ENCODE peak calls at places on chromosomes 12 and 14, in five cellular contexts. One of them, this sample, is unnamed.

GRCh38 chr14:68349900-68350323 is 443.0 kb downstream of the ZFP36L1 start:
- DNase-seq in AG09309: no peak
- DNase-seq in AG04449: peak
- DNase-seq in CD4-positive, alpha-beta memory T cell: no peak
- DNase-seq in psoas muscle: no peak
- DNase-seq in this sample: no peak

GRCh38 chr14:90924618-90925345 is 108.6 kb upstream of the TTC7B start:
- DNase-seq in CD4-positive, alpha-beta memory T cell: no peak
- DNase-seq in psoas muscle: no peak
- DNase-seq in AG04449: no peak
- DNase-seq in AG09309: peak
- DNase-seq in this sample: no peak

GRCh38 chr12:53174881-53175491 is 5.5 kb upstream of the ZNF740 start:
- DNase-seq in AG09309: no peak
- DNase-seq in psoas muscle: no peak
- DNase-seq in AG04449: no peak
- DNase-seq in CD4-positive, alpha-beta memory T cell: no peak
- DNase-seq in this sample: no peak

GRCh38 chr14:99415496-99416281 is 65.0 kb downstream of the SETD3 start:
- DNase-seq in psoas muscle: no peak
- DNase-seq in AG04449: peak
- DNase-seq in AG09309: peak
- DNase-seq in CD4-positive, alpha-beta memory T cell: peak
- DNase-seq in this sample: no peak

GRCh38 chr12:75414671-75415070 is 23.8 kb downstream of the GLIPR1L2 start:
- DNase-seq in AG09309: peak
- DNase-seq in CD4-positive, alpha-beta memory T cell: no peak
- DNase-seq in psoas muscle: no peak
- DNase-seq in AG04449: no peak
- DNase-seq in this sample: no peak

GRCh38 chr14:52025310-52025709 is 36.0 kb downstream of the RTRAF start:
- DNase-seq in AG09309: peak
- DNase-seq in AG04449: peak
- DNase-seq in psoas muscle: no peak
- DNase-seq in CD4-positive, alpha-beta memory T cell: no peak
- DNase-seq in this sample: no peak

GRCh38 chr12:678747-679712 is 15.8 kb upstream of the NINJ2 start:
- DNase-seq in AG09309: no peak
- DNase-seq in CD4-positive, alpha-beta memory T cell: no peak
- DNase-seq in psoas muscle: no peak
- DNase-seq in AG04449: no peak
- DNase-seq in this sample: no peak

GRCh38 chr14:76348898-76349297 is 27.0 kb upstream of the ESRRB start:
- DNase-seq in AG09309: peak
- DNase-seq in CD4-positive, alpha-beta memory T cell: no peak
- DNase-seq in AG04449: peak
- DNase-seq in psoas muscle: peak
- DNase-seq in this sample: no peak

GRCh38 chr14:20667957-20668356 is 16.4 kb upstream of the RNASE4 start:
- DNase-seq in CD4-positive, alpha-beta memory T cell: no peak
- DNase-seq in AG09309: no peak
- DNase-seq in psoas muscle: no peak
- DNase-seq in AG04449: no peak
- DNase-seq in this sample: no peak

GRCh38 chr14:28635387-28635786 is 131.2 kb upstream of the FOXG1 start:
- DNase-seq in AG04449: peak
- DNase-seq in AG09309: no peak
- DNase-seq in CD4-positive, alpha-beta memory T cell: no peak
- DNase-seq in psoas muscle: no peak
- DNase-seq in this sample: no peak

GRCh38 chr12:64412458-64412857 is 8.3 kb downstream of the XPOT start:
- DNase-seq in psoas muscle: no peak
- DNase-seq in CD4-positive, alpha-beta memory T cell: no peak
- DNase-seq in AG09309: peak
- DNase-seq in AG04449: no peak
- DNase-seq in this sample: no peak

GRCh38 chr14:61607570-61608244 is 87.6 kb upstream of the HIF1A start:
- DNase-seq in CD4-positive, alpha-beta memory T cell: no peak
- DNase-seq in AG04449: no peak
- DNase-seq in psoas muscle: no peak
- DNase-seq in AG09309: no peak
- DNase-seq in this sample: no peak

GRCh38 chr12:123533672-123534643 is at the start of gene RILPL1:
- DNase-seq in AG04449: no peak
- DNase-seq in AG09309: no peak
- DNase-seq in CD4-positive, alpha-beta memory T cell: peak
- DNase-seq in psoas muscle: peak
- DNase-seq in this sample: peak

GRCh38 chr14:66254066-66254465 is 232.1 kb upstream of the CCDC196 start:
- DNase-seq in psoas muscle: no peak
- DNase-seq in AG04449: no peak
- DNase-seq in CD4-positive, alpha-beta memory T cell: no peak
- DNase-seq in AG09309: no peak
- DNase-seq in this sample: no peak

GRCh38 chr12:90618606-90619005 is 336.4 kb downstream of the CCER1 start:
- DNase-seq in AG09309: peak
- DNase-seq in psoas muscle: no peak
- DNase-seq in CD4-positive, alpha-beta memory T cell: no peak
- DNase-seq in AG04449: no peak
- DNase-seq in this sample: no peak

GRCh38 chr12:49342914-49343731 is 3.6 kb upstream of the DNAJC22 start:
- DNase-seq in psoas muscle: no peak
- DNase-seq in AG04449: no peak
- DNase-seq in AG09309: no peak
- DNase-seq in CD4-positive, alpha-beta memory T cell: no peak
- DNase-seq in this sample: peak

GRCh38 chr14:64960762-64961276 is 11.3 kb downstream of the RAB15 start:
- DNase-seq in psoas muscle: peak
- DNase-seq in AG04449: no peak
- DNase-seq in AG09309: no peak
- DNase-seq in CD4-positive, alpha-beta memory T cell: no peak
- DNase-seq in this sample: no peak

GRCh38 chr12:70609203-70609602 is 28.0 kb downstream of the PTPRB start:
- DNase-seq in psoas muscle: no peak
- DNase-seq in AG09309: no peak
- DNase-seq in AG04449: no peak
- DNase-seq in CD4-positive, alpha-beta memory T cell: no peak
- DNase-seq in this sample: peak

GRCh38 chr12:44314007-44314500 is 478.2 kb downstream of the TMEM117 start:
- DNase-seq in CD4-positive, alpha-beta memory T cell: no peak
- DNase-seq in psoas muscle: no peak
- DNase-seq in AG09309: no peak
- DNase-seq in AG04449: no peak
- DNase-seq in this sample: no peak

GRCh38 chr12:53060064-53060720 is 10.3 kb downstream of the TNS2 start:
- DNase-seq in AG09309: no peak
- DNase-seq in CD4-positive, alpha-beta memory T cell: no peak
- DNase-seq in AG04449: no peak
- DNase-seq in psoas muscle: no peak
- DNase-seq in this sample: peak

GRCh38 chr12:50224026-50224692 is 57.0 kb upstream of the CERS5 start:
- DNase-seq in AG09309: no peak
- DNase-seq in CD4-positive, alpha-beta memory T cell: no peak
- DNase-seq in AG04449: no peak
- DNase-seq in psoas muscle: no peak
- DNase-seq in this sample: no peak

GRCh38 chr12:116880213-116880816 is 926 bp downstream of the HRK start:
- DNase-seq in AG09309: no peak
- DNase-seq in AG04449: no peak
- DNase-seq in CD4-positive, alpha-beta memory T cell: no peak
- DNase-seq in psoas muscle: no peak
- DNase-seq in this sample: no peak
- H3K4me3 ChIP-seq in AG09309: no peak
- H3K4me3 ChIP-seq in AG04449: no peak
- H3K4me3 ChIP-seq in CD4-positive, alpha-beta memory T cell: no peak
- H3K4me3 ChIP-seq in psoas muscle: peak
- H3K4me3 ChIP-seq in this sample: no peak

GRCh38 chr12:132429932-132430643 is 59.9 kb upstream of the FBRSL1 start:
- DNase-seq in psoas muscle: no peak
- DNase-seq in AG04449: no peak
- DNase-seq in AG09309: no peak
- DNase-seq in CD4-positive, alpha-beta memory T cell: peak
- DNase-seq in this sample: no peak
- H3K4me3 ChIP-seq in psoas muscle: no peak
- H3K4me3 ChIP-seq in AG04449: no peak
- H3K4me3 ChIP-seq in AG09309: no peak
- H3K4me3 ChIP-seq in CD4-positive, alpha-beta memory T cell: peak
- H3K4me3 ChIP-seq in this sample: no peak

GRCh38 chr12:4034926-4035325 is 161.7 kb upstream of the PARP11 start:
- DNase-seq in AG09309: no peak
- DNase-seq in psoas muscle: no peak
- DNase-seq in AG04449: no peak
- DNase-seq in CD4-positive, alpha-beta memory T cell: no peak
- DNase-seq in this sample: no peak

GRCh38 chr12:4027412-4027811 is 154.2 kb upstream of the PARP11 start:
- DNase-seq in AG09309: no peak
- DNase-seq in CD4-positive, alpha-beta memory T cell: peak
- DNase-seq in AG04449: no peak
- DNase-seq in psoas muscle: no peak
- DNase-seq in this sample: peak

GRCh38 chr12:4032906-4033628 is 159.9 kb upstream of the PARP11 start:
- DNase-seq in AG04449: no peak
- DNase-seq in psoas muscle: no peak
- DNase-seq in AG09309: no peak
- DNase-seq in CD4-positive, alpha-beta memory T cell: no peak
- DNase-seq in this sample: no peak

GRCh38 chr12:4031703-4032291 is 158.6 kb upstream of the PARP11 start:
- DNase-seq in AG04449: no peak
- DNase-seq in CD4-positive, alpha-beta memory T cell: no peak
- DNase-seq in psoas muscle: no peak
- DNase-seq in AG09309: no peak
- DNase-seq in this sample: no peak

DNA sequence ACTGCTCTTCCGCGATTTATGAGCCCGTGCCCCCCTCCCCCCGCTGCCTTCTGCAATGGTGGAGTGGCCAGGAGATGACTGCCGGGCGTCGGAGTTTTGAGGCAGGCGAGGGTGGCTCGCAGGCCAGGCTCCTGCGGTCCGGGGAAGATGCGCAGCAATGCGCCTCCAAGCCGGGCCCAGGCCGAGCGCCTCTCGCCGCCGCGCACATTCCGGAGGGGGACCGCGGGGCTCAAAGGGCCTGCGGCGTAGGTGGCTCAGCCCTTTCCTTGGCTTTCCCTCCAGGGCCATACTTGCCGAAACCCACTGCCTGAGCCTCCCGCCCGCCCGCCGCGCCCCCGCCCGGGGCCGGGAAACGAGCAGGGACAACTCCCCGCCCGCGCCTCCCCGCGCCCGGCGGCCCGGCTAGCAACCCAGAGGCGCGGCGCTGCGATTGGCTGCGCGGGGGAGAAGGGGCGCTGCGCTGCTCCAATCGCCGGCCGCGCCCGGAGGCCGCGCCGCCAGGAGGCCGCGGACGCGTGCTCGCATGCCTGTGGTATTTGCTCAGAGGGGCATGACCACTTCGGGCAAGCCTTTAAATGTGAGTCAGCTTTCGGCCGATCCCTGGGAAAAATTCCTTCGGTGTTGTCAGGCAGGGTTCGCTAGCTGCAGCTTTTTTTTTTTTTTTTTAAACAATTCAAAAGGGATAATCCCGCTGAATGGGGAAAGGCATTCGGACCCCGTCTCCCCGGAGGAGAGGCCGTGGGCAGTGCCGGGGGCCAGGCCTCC is 157.9 kb upstream of the PARP11 start:
- DNase-seq in AG04449: peak
- DNase-seq in CD4-positive, alpha-beta memory T cell: peak
- DNase-seq in psoas muscle: peak
- DNase-seq in AG09309: peak
- DNase-seq in this sample: peak
- H3K4me3 ChIP-seq in AG04449: peak
- H3K4me3 ChIP-seq in CD4-positive, alpha-beta memory T cell: peak
- H3K4me3 ChIP-seq in psoas muscle: peak
- H3K4me3 ChIP-seq in AG09309: peak
- H3K4me3 ChIP-seq in this sample: peak

GRCh38 chr12:109288571-109288970 is 20.5 kb downstream of the FOXN4 start:
- DNase-seq in AG09309: no peak
- DNase-seq in CD4-positive, alpha-beta memory T cell: no peak
- DNase-seq in AG04449: no peak
- DNase-seq in psoas muscle: no peak
- DNase-seq in this sample: peak
- H3K4me3 ChIP-seq in AG09309: no peak
- H3K4me3 ChIP-seq in CD4-positive, alpha-beta memory T cell: no peak
- H3K4me3 ChIP-seq in AG04449: no peak
- H3K4me3 ChIP-seq in psoas muscle: no peak
- H3K4me3 ChIP-seq in this sample: no peak

This sample was measured in kidney.